ENCODE peak calls at places on chromosomes 7 and 10, in eight cellular contexts. P is heart right ventricle, Q is IMR-90, J is H1, W is body of pancreas, R is psoas muscle, Z is stomach, D is fibroblast of lung. I is an unnamed sample.

GRCh38 chr10:82742478-82742877 is 867.5 kb downstream of the NRG3 start:
- DNase-seq in W (no peak), Z (peak; percentile 34), Q (no peak), R (no peak), D (peak; percentile 86), P (no peak), J (no peak), I (no peak)

GRCh38 chr10:110644598-110645462 is 694 bp downstream of the RBM20 start:
- DNase-seq in D (no peak), W (no peak), R (no peak), P (no peak), Z (no peak), J (no peak), Q (no peak), I (no peak)

GRCh38 chr10:95440756-95441546 is 120.2 kb downstream of the SORBS1 start:
- DNase-seq in W (peak; percentile 58), Q (no peak), J (no peak), R (no peak), D (peak; percentile 77), Z (no peak), P (no peak), I (no peak)

GRCh38 chr10:86957471-86958108 is at the start of gene MMRN2:
- DNase-seq in R (no peak), D (no peak), Z (no peak), P (peak; percentile 67), W (no peak), Q (no peak), J (no peak), I (peak; percentile 58)

GRCh38 chr7:100896743-100897051 is 1.0 kb upstream of the ACHE start:
- DNase-seq in R (no peak), D (no peak), Q (no peak), Z (no peak), J (no peak), P (no peak), W (no peak), I (no peak)

GRCh38 chr10:111077715-111078504 is 1.1 kb downstream of the ADRA2A start:
- DNase-seq in D (no peak), Q (no peak), P (no peak), R (peak; percentile 29), J (no peak), Z (no peak), W (peak; percentile 47), I (no peak)

GRCh38 chr7:46715579-46715978 is 794.5 kb upstream of the IGFBP3 start:
- DNase-seq in D (no peak), R (no peak), Q (no peak), Z (no peak), P (no peak), W (no peak), J (no peak), I (no peak)

GRCh38 chr10:42941790-42942189 is 135.1 kb upstream of the RET start:
- DNase-seq in D (no peak), P (no peak), R (no peak), Z (no peak), W (no peak), J (no peak), Q (no peak), I (no peak)

GRCh38 chr7:26293569-26294308 is 2.1 kb downstream of the SNX10 start:
- DNase-seq in W (no peak), P (no peak), Z (no peak), J (no peak), Q (no peak), R (no peak), D (no peak), I (no peak)

GRCh38 chr7:21300692-21301091 is 127.2 kb upstream of the SP4 start:
- DNase-seq in Q (no peak), D (no peak), Z (no peak), R (no peak), P (no peak), J (no peak), W (no peak), I (no peak)

GRCh38 chr7:142932386-142933091 is 1.0 kb downstream of the TRPV5 start:
- DNase-seq in Z (no peak), J (no peak), W (no peak), Q (no peak), R (no peak), D (no peak), P (no peak), I (no peak)

GRCh38 chr7:155785536-155785935 is 26.7 kb downstream of the SHH start:
- DNase-seq in D (peak; percentile 74), R (no peak), W (no peak), Q (peak; percentile 45), J (no peak), Z (no peak), P (no peak), I (no peak)

GRCh38 chr7:128176696-128177095 is 64.4 kb upstream of the LEP start:
- DNase-seq in D (peak; percentile 18), Q (no peak), W (no peak), J (no peak), P (no peak), R (no peak), Z (no peak), I (no peak)

GRCh38 chr7:128826512-128826911 is 3.7 kb upstream of the FLNC start:
- DNase-seq in J (no peak), W (no peak), D (no peak), Q (no peak), P (no peak), Z (no peak), R (no peak), I (no peak)

GRCh38 chr7:86768967-86769760 is 125.5 kb downstream of the GRM3 start:
- DNase-seq in P (no peak), W (no peak), J (no peak), Z (no peak), R (no peak), Q (no peak), D (no peak), I (no peak)

GRCh38 chr7:86773309-86773708 is 129.6 kb downstream of the GRM3 start:
- DNase-seq in R (no peak), W (no peak), P (no peak), Q (no peak), J (no peak), D (no peak), Z (no peak), I (no peak)

GRCh38 chr7:86765931-86766330 is 122.2 kb downstream of the GRM3 start:
- DNase-seq in R (no peak), P (no peak), Q (no peak), D (no peak), J (no peak), Z (no peak), W (no peak), I (no peak)

GRCh38 chr7:86768394-86768793 is 124.7 kb downstream of the GRM3 start:
- DNase-seq in D (no peak), P (no peak), Z (no peak), R (no peak), J (no peak), Q (no peak), W (no peak), I (no peak)
- H3K36me3 ChIP-seq in D (no peaks in the 10 kb centered on the region), P (no peaks in the 10 kb centered on the region), Z (no peaks in the 10 kb centered on the region), R (no peaks in the 10 kb centered on the region), J (no peaks in the 10 kb centered on the region), Q (no peaks in the 10 kb centered on the region), W (no peaks in the 10 kb centered on the region), I (no peaks in the 10 kb centered on the region)

GRCh38 chr7:158421394-158421793 is 166.2 kb downstream of the PTPRN2 start:
- DNase-seq in D (no peak), W (no peak), R (no peak), Q (no peak), J (no peak), P (no peak), Z (no peak), I (no peak)

GRCh38 chr7:158423190-158423555 is 164.4 kb downstream of the PTPRN2 start:
- DNase-seq in Z (no peak), R (no peak), J (no peak), Q (no peak), D (no peak), W (no peak), P (no peak), I (no peak)

GRCh38 chr7:158424531-158424930 is 163.1 kb downstream of the PTPRN2 start:
- DNase-seq in J (no peak), W (peak; percentile 2), Z (no peak), R (no peak), Q (no peak), D (no peak), P (no peak), I (no peak)

GRCh38 chr7:158422551-158423189 is 165.0 kb downstream of the PTPRN2 start:
- DNase-seq in W (no peak), R (no peak), Z (no peak), Q (no peak), J (no peak), P (no peak), D (no peak), I (no peak)

DNA sequence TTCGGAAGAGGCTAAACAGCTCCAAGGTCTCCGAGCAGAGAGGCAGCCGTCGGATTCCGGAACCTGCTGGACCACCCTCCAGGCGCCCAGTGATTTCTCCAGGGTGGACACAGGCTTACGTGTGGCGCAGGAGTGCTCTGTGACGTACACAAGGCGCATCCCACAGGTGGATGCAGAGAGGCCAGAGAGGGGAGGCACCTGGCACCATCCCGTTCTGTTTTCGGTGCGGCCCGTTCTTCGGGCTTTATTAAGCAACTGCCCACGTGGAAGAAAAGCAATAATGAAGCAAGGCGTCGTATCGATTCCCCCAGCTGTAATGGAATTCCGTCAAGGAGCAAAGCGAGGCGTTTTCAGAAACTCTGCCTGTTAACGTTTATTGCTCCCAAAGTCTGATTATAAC is 163.6 kb downstream of the PTPRN2 start:
- DNase-seq in J (no peak), P (no peak), Q (no peak), D (no peak), W (no peak), R (no peak), Z (no peak), I (no peak)
- TF ChIP-seq CTCF in J (no peak), P (no peak), Q (no peak), D (no peak), W (no peak), R (no peak), Z (no peak), I (no peak)

DNA sequence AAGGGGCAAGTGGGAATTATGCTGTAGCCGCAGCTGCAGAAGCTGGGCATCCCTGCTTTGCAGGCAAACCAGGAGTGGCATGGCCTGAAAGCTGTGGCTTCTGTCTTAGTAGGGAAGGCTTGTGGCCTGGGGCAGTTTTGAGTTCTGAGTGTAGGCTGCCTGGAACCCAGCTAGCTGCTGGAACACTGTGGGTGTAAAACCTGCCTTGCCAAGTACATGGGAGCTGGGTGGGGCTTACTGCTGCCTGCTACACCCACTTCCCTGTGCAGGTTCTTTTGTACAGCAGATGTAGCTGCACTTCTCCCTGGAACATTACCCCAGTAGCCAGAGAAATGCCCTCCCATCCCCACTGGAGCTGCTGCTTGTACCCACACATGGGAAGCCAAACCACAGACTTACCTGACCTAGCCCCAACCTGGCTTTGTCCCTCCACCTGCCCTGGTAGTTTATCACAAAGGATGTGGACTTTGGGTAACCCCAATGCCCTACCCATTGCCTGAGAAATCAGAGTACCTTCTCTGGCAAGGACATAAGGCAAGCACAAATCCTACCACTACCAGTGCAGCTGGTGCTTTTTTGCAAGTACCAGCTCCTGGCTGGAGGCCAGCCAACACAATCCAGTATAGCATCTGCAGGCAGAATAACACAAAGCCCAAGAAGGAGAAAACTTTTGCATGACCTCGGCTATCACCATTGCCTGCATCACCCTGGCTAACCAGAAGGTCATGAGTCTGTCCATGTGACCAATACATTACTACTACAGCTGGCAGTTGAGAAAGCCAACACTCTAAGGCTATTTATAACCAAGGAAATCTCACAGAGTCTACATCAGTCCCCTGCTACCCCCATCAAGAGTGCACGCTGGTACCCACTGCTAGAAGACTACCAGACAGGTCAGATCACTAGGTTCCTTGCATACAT is 26.5 kb upstream of the PPP1R3A start:
- DNase-seq in D (no peak), W (no peak), J (no peak), R (no peak), Z (no peak), P (peak; percentile 14), Q (no peak), I (no peak)
- H3K27ac ChIP-seq in D (no peak overlapping the region), W (no peak overlapping the region), J (no peak overlapping the region), R (no peak overlapping the region), Z (no peak overlapping the region), P (no peak overlapping the region), Q (no peak overlapping the region), I (no peak overlapping the region)

GRCh38 chr7:44060091-44060947 is 5.0 kb downstream of the PGAM2 start:
- DNase-seq in W (peak; percentile 8), Q (no peak), D (no peak), Z (no peak), R (peak; percentile 5), J (no peak), P (no peak), I (no peak)
- H3K36me3 ChIP-seq in W (peaks cover 20% of the 10 kb centered on the region), Q (peaks cover 59% of the 10 kb centered on the region), D (peaks cover 33% of the 10 kb centered on the region), Z (peaks cover 72% of the 10 kb centered on the region), R (peaks cover 2% of the 10 kb centered on the region), J (peaks cover 28% of the 10 kb centered on the region), P (no peaks in the 10 kb centered on the region), I (peaks cover 69% of the 10 kb centered on the region)

I was measured in heart left ventricle.